ENCODE peak calls at places on chromosomes 6 and 20, in five cellular contexts. B is Peyer's patch, T is prostate gland, R is GM12892, D is H1. U is an unnamed sample.

GRCh38 chr6:42029062-42029685 is 21.1 kb upstream of the TAF8 start:
- DNase-seq in D (no peak), T (no peak), B (no peak), R (no peak), U (no peak)

GRCh38 chr6:113306552-113307145 is 550.5 kb upstream of the MARCKS start:
- DNase-seq in D (peak; percentile 81), T (peak; percentile 64), B (peak; percentile 92), R (no peak), U (no peak)

GRCh38 chr6:53005667-53006250 is 10.7 kb upstream of the GSTA4 start:
- DNase-seq in R (no peak), B (no peak), T (no peak), D (no peak), U (no peak)

GRCh38 chr6:83702749-83703148 is 6.2 kb downstream of the SNAP91 start:
- DNase-seq in R (no peak), D (no peak), B (no peak), T (no peak), U (no peak)

GRCh38 chr6:75317503-75318206 is 33.1 kb upstream of the TMEM30A start:
- DNase-seq in D (no peak), R (no peak), T (no peak), B (no peak), U (no peak)

GRCh38 chr6:63526931-63527330 is 45.3 kb upstream of the LOC128125822 start:
- DNase-seq in T (no peak), R (no peak), D (no peak), B (no peak), U (no peak)

GRCh38 chr6:52020961-52021570 is 66.3 kb downstream of the PKHD1 start:
- DNase-seq in D (no peak), R (no peak), B (no peak), T (no peak), U (peak; percentile 58)

GRCh38 chr6:98463629-98464028 is 370.7 kb upstream of the POU3F2 start:
- DNase-seq in T (no peak), R (no peak), B (no peak), D (no peak), U (no peak)

GRCh38 chr6:134256862-134257261 is 61.0 kb downstream of the SGK1 start:
- DNase-seq in D (no peak), B (no peak), R (no peak), T (no peak), U (no peak)

GRCh38 chr6:166112580-166112979 is 55.1 kb downstream of the TBXT start:
- DNase-seq in D (no peak), R (no peak), B (no peak), T (no peak), U (no peak)

GRCh38 chr6:5133943-5134342 is 48.8 kb downstream of the PPP1R3G start:
- DNase-seq in T (no peak), B (no peak), R (no peak), D (no peak), U (no peak)

GRCh38 chr6:153208706-153209105 is 77.6 kb upstream of the RGS17 start:
- DNase-seq in D (no peak), R (no peak), T (no peak), B (no peak), U (no peak)

GRCh38 chr6:37137201-37137880 is 32.6 kb upstream of the PIM1 start:
- DNase-seq in D (peak; percentile 77), R (no peak), B (no peak), T (no peak), U (no peak)

GRCh38 chr6:38482466-38482865 is 157.3 kb downstream of the BTBD9 start:
- DNase-seq in B (no peak), D (no peak), R (no peak), T (no peak), U (no peak)

GRCh38 chr6:167547751-167548150 is 222.9 kb downstream of the TTLL2 start:
- DNase-seq in T (no peak), D (no peak), B (no peak), R (no peak), U (no peak)

GRCh38 chr20:43959079-43959919 is 44.6 kb downstream of the TOX2 start:
- DNase-seq in B (peak; percentile 64), D (no peak), R (no peak), T (no peak), U (no peak)

GRCh38 chr6:125194980-125195379 is 41.4 kb downstream of the TPD52L1 start:
- DNase-seq in B (no peak), R (no peak), D (no peak), T (no peak), U (no peak)

GRCh38 chr6:166435574-166435973 is 52.8 kb upstream of the MPC1 start:
- DNase-seq in T (no peak), B (peak; percentile 69), D (no peak), R (no peak), U (no peak)

GRCh38 chr20:44131704-44132103 is 55.3 kb downstream of the JPH2 start:
- DNase-seq in R (no peak), B (no peak), T (no peak), D (no peak), U (no peak)

GRCh38 chr6:119669228-119669627 is 319.7 kb upstream of the MAN1A1 start:
- DNase-seq in D (no peak), T (no peak), B (no peak), R (no peak), U (no peak)

GRCh38 chr6:41153992-41154625 is at the start of gene TREML1:
- DNase-seq in B (no peak), D (no peak), T (no peak), R (no peak), U (no peak)

GRCh38 chr6:85574932-85575598 is 18.6 kb downstream of the SNX14 start:
- DNase-seq in R (no peak), T (no peak), D (no peak), B (no peak), U (no peak)

DNA sequence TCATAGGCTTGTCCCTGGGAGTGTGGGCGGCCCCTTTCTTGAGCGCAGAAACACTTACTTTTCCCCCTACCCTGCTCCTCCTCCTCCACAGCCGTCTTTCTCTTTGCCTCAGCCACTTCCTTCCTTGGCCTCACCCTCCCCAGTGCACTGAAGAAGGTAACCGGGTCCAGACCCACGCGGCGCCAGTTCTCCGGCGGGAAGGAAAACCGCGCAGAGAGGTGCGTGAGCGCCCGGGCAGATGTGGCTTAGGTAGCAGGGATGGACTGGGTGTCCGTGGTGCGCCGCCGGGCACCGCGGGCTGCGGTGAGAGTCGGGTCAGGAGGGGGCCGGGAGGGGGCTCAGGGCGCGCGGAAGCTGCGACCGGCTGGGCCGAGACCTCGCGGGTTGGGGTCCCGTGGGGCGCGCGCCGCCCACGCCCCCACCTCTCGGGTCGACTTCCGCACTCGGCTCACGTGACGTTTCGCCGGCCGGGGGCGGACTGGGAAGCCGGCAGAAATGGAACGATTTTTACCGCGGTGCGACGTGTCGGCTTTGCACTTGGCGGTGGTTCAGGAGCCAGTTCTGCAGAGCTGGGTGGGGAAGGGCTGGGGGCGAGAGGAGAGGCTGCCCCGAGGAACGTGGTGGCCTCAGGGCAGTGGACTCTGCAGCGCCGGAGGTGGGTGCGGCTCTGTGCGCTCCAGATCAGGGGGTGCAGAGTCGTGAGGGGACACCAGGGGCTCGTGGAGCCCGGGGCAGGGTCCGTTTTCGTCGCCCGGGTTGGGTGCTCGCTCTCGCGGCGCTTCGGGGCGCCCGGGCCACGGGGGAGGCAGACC is at the start of gene ABRACL:
- DNase-seq in T (peak; percentile 69), B (peak; percentile 89), R (peak; percentile 63), D (peak; percentile 76), U (peak; percentile 64)
- TF ChIP-seq POLR2A in T (no peak), B (peak; percentile 55), R (peak; percentile 92), D (no peak), U (peak; percentile 62)

DNA sequence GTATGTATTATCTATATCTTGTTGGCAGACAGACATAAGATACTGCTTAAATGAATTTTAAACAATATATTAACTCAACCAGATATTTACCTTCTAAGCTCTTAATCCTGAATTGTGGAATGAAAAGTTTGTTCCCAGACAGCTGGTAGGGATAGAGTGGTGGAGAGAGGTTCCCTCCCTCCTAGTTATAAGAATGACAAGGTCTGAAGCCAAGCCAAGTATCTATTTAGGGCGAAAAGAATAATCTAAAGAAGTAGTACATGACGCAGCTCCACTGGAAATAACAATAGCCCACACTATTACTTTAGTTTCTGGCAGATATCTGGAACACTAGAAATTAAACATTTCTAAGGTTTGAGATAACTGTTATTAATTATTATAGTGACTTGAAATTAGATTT is 104.3 kb downstream of the AHI1 start:
- DNase-seq in D (no peak), R (no peak), T (no peak), B (no peak), U (no peak)
- TF ChIP-seq POLR2A in D (no peak), R (no peak), T (no peak), B (no peak), U (no peak)

GRCh38 chr20:41318271-41318649 is 729 bp upstream of the ZHX3 start:
- DNase-seq in B (no peak), T (no peak), R (no peak), D (no peak), U (no peak)

GRCh38 chr20:41317536-41318270 is at the start of gene ZHX3:
- DNase-seq in R (peak; percentile 97), T (peak; percentile 92), D (peak; percentile 98), B (peak; percentile 99), U (peak; percentile 98)

GRCh38 chr20:41314386-41314785 is 3.1 kb downstream of the ZHX3 start:
- DNase-seq in R (no peak), B (no peak), T (no peak), D (no peak), U (no peak)

GRCh38 chr20:41316602-41317535 is 662 bp downstream of the ZHX3 start:
- DNase-seq in D (peak; percentile 76), B (peak; percentile 92), R (peak; percentile 84), T (peak; percentile 66), U (peak; percentile 80)

GRCh38 chr20:41316009-41316408 is 1.5 kb downstream of the ZHX3 start:
- DNase-seq in B (no peak), R (no peak), T (no peak), D (no peak), U (peak; percentile 26)
- TF ChIP-seq POLR2A in B (no peak), R (no peak), T (no peak), D (no peak), U (no peak)

GRCh38 chr6:157688960-157689599 is 134.0 kb upstream of the SNX9 start:
- DNase-seq in D (peak; percentile 60), R (no peak), T (no peak), B (peak; percentile 56), U (no peak)
- TF ChIP-seq POLR2A in D (no peak), R (no peak), T (no peak), B (no peak), U (no peak)

GRCh38 chr20:58909585-58909984 is 57.1 kb downstream of the GNAS start:
- DNase-seq in R (no peak), T (no peak), B (no peak), D (no peak), U (no peak)

GRCh38 chr20:58910473-58910872 is 58.0 kb downstream of the GNAS start:
- DNase-seq in B (no peak), D (no peak), R (no peak), T (no peak), U (no peak)

GRCh38 chr20:58913079-58913478 is 60.6 kb downstream of the GNAS start:
- DNase-seq in R (no peak), B (no peak), D (no peak), T (no peak), U (no peak)

GRCh38 chr20:58911970-58912369 is 59.5 kb downstream of the GNAS start:
- DNase-seq in D (no peak), R (no peak), T (no peak), B (no peak), U (no peak)

GRCh38 chr20:58911309-58911708 is 58.8 kb downstream of the GNAS start:
- DNase-seq in R (no peak), D (no peak), B (no peak), T (no peak), U (no peak)
- TF ChIP-seq POLR2A in R (no peak), D (no peak), B (no peak), T (no peak), U (no peak)